ENCODE peak calls at places on chromosomes 11 and 22, in four cellular contexts. One of them, this sample, is unnamed. For H3K36me3, the result is how much of the 10 kb centered on the place peaks cover.

GRCh38 chr22:42280836-42281235 is 10.4 kb upstream of the TCF20 start:
- DNase-seq in GM23338: no peak
- DNase-seq in cardiac muscle cell: no peak
- DNase-seq in CD4-positive, CD25-positive, alpha-beta regulatory T cell: no peak
- DNase-seq in this sample: no peak

GRCh38 chr22:21702094-21702493 is 33.5 kb downstream of the YPEL1 start:
- DNase-seq in GM23338: no peak
- DNase-seq in CD4-positive, CD25-positive, alpha-beta regulatory T cell: no peak
- DNase-seq in cardiac muscle cell: no peak
- DNase-seq in this sample: no peak

GRCh38 chr11:95917188-95918036 is 6.5 kb downstream of the MTMR2 start:
- DNase-seq in CD4-positive, CD25-positive, alpha-beta regulatory T cell: no peak
- DNase-seq in GM23338: no peak
- DNase-seq in cardiac muscle cell: no peak
- DNase-seq in this sample: no peak

GRCh38 chr11:95266751-95267374 is 35.9 kb upstream of the SESN3 start:
- DNase-seq in GM23338: no peak
- DNase-seq in cardiac muscle cell: no peak
- DNase-seq in CD4-positive, CD25-positive, alpha-beta regulatory T cell: no peak
- DNase-seq in this sample: no peak

GRCh38 chr11:64577202-64577601 is 13.8 kb upstream of the SLC22A12 start:
- DNase-seq in cardiac muscle cell: no peak
- DNase-seq in GM23338: no peak
- DNase-seq in CD4-positive, CD25-positive, alpha-beta regulatory T cell: no peak
- DNase-seq in this sample: no peak

GRCh38 chr11:114832532-114833125 is 154.3 kb downstream of the NXPE2 start:
- DNase-seq in cardiac muscle cell: peak
- DNase-seq in CD4-positive, CD25-positive, alpha-beta regulatory T cell: no peak
- DNase-seq in GM23338: peak
- DNase-seq in this sample: no peak

GRCh38 chr11:130323452-130324448 is 9.0 kb upstream of the ZBTB44 start:
- DNase-seq in CD4-positive, CD25-positive, alpha-beta regulatory T cell: no peak
- DNase-seq in GM23338: no peak
- DNase-seq in cardiac muscle cell: no peak
- DNase-seq in this sample: peak

GRCh38 chr11:72251614-72252013 is 7.6 kb upstream of the PHOX2A start:
- DNase-seq in cardiac muscle cell: no peak
- DNase-seq in CD4-positive, CD25-positive, alpha-beta regulatory T cell: no peak
- DNase-seq in GM23338: no peak
- DNase-seq in this sample: no peak

GRCh38 chr11:96188625-96189006 is 154.4 kb downstream of the MAML2 start:
- DNase-seq in CD4-positive, CD25-positive, alpha-beta regulatory T cell: no peak
- DNase-seq in GM23338: no peak
- DNase-seq in cardiac muscle cell: no peak
- DNase-seq in this sample: no peak

GRCh38 chr11:75766449-75767227 is 1.9 kb upstream of the DGAT2 start:
- DNase-seq in CD4-positive, CD25-positive, alpha-beta regulatory T cell: no peak
- DNase-seq in cardiac muscle cell: no peak
- DNase-seq in GM23338: no peak
- DNase-seq in this sample: no peak

GRCh38 chr11:116175707-116176106 is 597.1 kb downstream of the BUD13 start:
- DNase-seq in GM23338: no peak
- DNase-seq in cardiac muscle cell: no peak
- DNase-seq in CD4-positive, CD25-positive, alpha-beta regulatory T cell: no peak
- DNase-seq in this sample: no peak

GRCh38 chr11:2444301-2445106 is at the start of the genes KCNQ1 and TRPM5:
- DNase-seq in CD4-positive, CD25-positive, alpha-beta regulatory T cell: peak
- DNase-seq in GM23338: peak
- DNase-seq in cardiac muscle cell: peak
- DNase-seq in this sample: peak

GRCh38 chr11:44778200-44779100 is 51.7 kb downstream of the TSPAN18 start:
- DNase-seq in GM23338: no peak
- DNase-seq in CD4-positive, CD25-positive, alpha-beta regulatory T cell: no peak
- DNase-seq in cardiac muscle cell: no peak
- DNase-seq in this sample: no peak

GRCh38 chr22:32828150-32828549 is 26.6 kb downstream of the TIMP3 start:
- DNase-seq in GM23338: no peak
- DNase-seq in cardiac muscle cell: peak
- DNase-seq in CD4-positive, CD25-positive, alpha-beta regulatory T cell: no peak
- DNase-seq in this sample: no peak

GRCh38 chr11:45484326-45484725 is 181.1 kb downstream of the CHST1 start:
- DNase-seq in CD4-positive, CD25-positive, alpha-beta regulatory T cell: no peak
- DNase-seq in cardiac muscle cell: no peak
- DNase-seq in GM23338: no peak
- DNase-seq in this sample: no peak

GRCh38 chr11:31725176-31725575 is 85.9 kb downstream of the PAX6 start:
- DNase-seq in GM23338: no peak
- DNase-seq in CD4-positive, CD25-positive, alpha-beta regulatory T cell: no peak
- DNase-seq in cardiac muscle cell: no peak
- DNase-seq in this sample: no peak

GRCh38 chr11:12430912-12431311 is 53.5 kb downstream of the PARVA start:
- DNase-seq in cardiac muscle cell: no peak
- DNase-seq in GM23338: no peak
- DNase-seq in CD4-positive, CD25-positive, alpha-beta regulatory T cell: no peak
- DNase-seq in this sample: peak

GRCh38 chr11:17414317-17414737 is 25.9 kb upstream of the KCNJ11 start:
- DNase-seq in cardiac muscle cell: no peak
- DNase-seq in GM23338: no peak
- DNase-seq in CD4-positive, CD25-positive, alpha-beta regulatory T cell: no peak
- DNase-seq in this sample: no peak

GRCh38 chr11:104731890-104732289 is 166.4 kb downstream of the CASP12 start:
- DNase-seq in CD4-positive, CD25-positive, alpha-beta regulatory T cell: no peak
- DNase-seq in GM23338: no peak
- DNase-seq in cardiac muscle cell: no peak
- DNase-seq in this sample: no peak

GRCh38 chr11:798093-798713 is at the start of gene SLC25A22:
- DNase-seq in cardiac muscle cell: peak
- DNase-seq in CD4-positive, CD25-positive, alpha-beta regulatory T cell: peak
- DNase-seq in GM23338: peak
- DNase-seq in this sample: peak

DNA sequence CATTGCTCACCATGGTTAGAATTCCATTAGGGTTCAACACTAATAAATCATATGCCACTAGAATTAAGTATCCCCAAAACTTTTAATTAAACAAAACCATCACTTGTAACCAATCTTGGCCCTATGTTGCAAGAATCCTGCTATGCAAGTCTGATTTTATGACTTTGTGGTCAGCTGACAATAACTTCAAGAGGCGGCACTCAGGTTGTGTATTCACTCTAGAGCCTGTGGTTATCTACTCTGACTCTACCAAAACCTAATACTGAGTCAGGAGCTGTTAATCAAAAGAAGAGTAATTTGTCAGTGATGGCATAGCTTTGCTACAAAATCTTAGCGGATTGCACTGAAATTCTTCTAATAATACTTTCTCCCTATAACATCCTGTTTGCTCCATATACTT is 253.7 kb downstream of the AASDHPPT start:
- DNase-seq in GM23338: no peak
- DNase-seq in CD4-positive, CD25-positive, alpha-beta regulatory T cell: no peak
- DNase-seq in cardiac muscle cell: no peak
- DNase-seq in this sample: no peak
- H3K36me3 ChIP-seq in GM23338: under half
- H3K36me3 ChIP-seq in CD4-positive, CD25-positive, alpha-beta regulatory T cell: under half
- H3K36me3 ChIP-seq in cardiac muscle cell: under half
- H3K36me3 ChIP-seq in this sample: under half

GRCh38 chr11:134246100-134246499 is 7.1 kb downstream of the THYN1 start:
- DNase-seq in cardiac muscle cell: no peak
- DNase-seq in GM23338: no peak
- DNase-seq in CD4-positive, CD25-positive, alpha-beta regulatory T cell: no peak
- DNase-seq in this sample: no peak
- H3K36me3 ChIP-seq in cardiac muscle cell: under half
- H3K36me3 ChIP-seq in GM23338: under half
- H3K36me3 ChIP-seq in CD4-positive, CD25-positive, alpha-beta regulatory T cell: half or more
- H3K36me3 ChIP-seq in this sample: under half

GRCh38 chr11:103079833-103080232 is 12.1 kb downstream of the DCUN1D5 start:
- DNase-seq in CD4-positive, CD25-positive, alpha-beta regulatory T cell: no peak
- DNase-seq in GM23338: no peak
- DNase-seq in cardiac muscle cell: no peak
- DNase-seq in this sample: no peak
- H3K36me3 ChIP-seq in CD4-positive, CD25-positive, alpha-beta regulatory T cell: under half
- H3K36me3 ChIP-seq in GM23338: half or more
- H3K36me3 ChIP-seq in cardiac muscle cell: half or more
- H3K36me3 ChIP-seq in this sample: half or more

DNA sequence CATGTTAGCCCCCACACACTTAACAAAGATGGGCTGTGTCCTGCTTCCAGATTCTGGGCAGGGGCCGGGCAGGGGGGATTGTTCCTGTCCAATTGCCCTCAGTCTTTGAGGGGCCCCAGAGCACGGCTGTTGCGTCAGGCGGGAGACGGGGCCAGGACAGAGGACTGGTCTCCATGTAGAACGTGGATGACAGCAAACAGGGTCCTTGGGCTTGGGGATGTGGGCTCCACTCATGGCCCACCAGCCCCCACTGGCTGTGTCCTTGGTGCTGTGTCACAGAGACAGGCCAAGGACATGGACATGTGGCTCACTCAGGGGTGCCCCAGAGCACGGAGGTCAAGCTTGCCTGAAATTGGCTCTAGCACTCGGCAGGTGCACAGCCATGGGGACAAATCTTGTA is 14.3 kb downstream of the FADS2 start:
- DNase-seq in CD4-positive, CD25-positive, alpha-beta regulatory T cell: no peak
- DNase-seq in cardiac muscle cell: no peak
- DNase-seq in GM23338: no peak
- DNase-seq in this sample: no peak
- H3K36me3 ChIP-seq in CD4-positive, CD25-positive, alpha-beta regulatory T cell: under half
- H3K36me3 ChIP-seq in cardiac muscle cell: under half
- H3K36me3 ChIP-seq in GM23338: half or more
- H3K36me3 ChIP-seq in this sample: under half

This sample was measured in MG63.